ENCODE peak calls at places on chromosome 18, in seven cellular contexts. One of them, this sample, is unnamed.

GRCh38 chr18:37019157-37019571 is 190.2 kb downstream of the KIAA1328 start:
- DNase-seq in cardiac fibroblast: peak; percentile 15
- DNase-seq in choroid plexus epithelial cell: peak; percentile 58
- DNase-seq in sigmoid colon: no peak
- DNase-seq in right lobe of liver: no peak
- DNase-seq in HCT116: no peak
- DNase-seq in IMR-90: peak; percentile 11
- DNase-seq in this sample: peak; percentile 59

GRCh38 chr18:12373032-12373770 is 3.8 kb downstream of the AFG3L2 start:
- DNase-seq in cardiac fibroblast: peak; percentile 56
- DNase-seq in choroid plexus epithelial cell: peak; percentile 47
- DNase-seq in sigmoid colon: no peak
- DNase-seq in right lobe of liver: no peak
- DNase-seq in HCT116: no peak
- DNase-seq in IMR-90: no peak
- DNase-seq in this sample: no peak

GRCh38 chr18:9117980-9118841 is 15.7 kb downstream of the NDUFV2 start:
- DNase-seq in cardiac fibroblast: peak; percentile 62
- DNase-seq in choroid plexus epithelial cell: no peak
- DNase-seq in sigmoid colon: no peak
- DNase-seq in right lobe of liver: no peak
- DNase-seq in HCT116: no peak
- DNase-seq in IMR-90: no peak
- DNase-seq in this sample: peak; percentile 44

GRCh38 chr18:44051088-44051487 is 629.6 kb upstream of the SETBP1 start:
- DNase-seq in cardiac fibroblast: no peak
- DNase-seq in choroid plexus epithelial cell: no peak
- DNase-seq in sigmoid colon: no peak
- DNase-seq in right lobe of liver: no peak
- DNase-seq in HCT116: no peak
- DNase-seq in IMR-90: no peak
- DNase-seq in this sample: no peak

GRCh38 chr18:58221060-58221725 is 177.2 kb downstream of the NEDD4L start:
- DNase-seq in cardiac fibroblast: peak; percentile 42
- DNase-seq in choroid plexus epithelial cell: peak; percentile 91
- DNase-seq in sigmoid colon: no peak
- DNase-seq in right lobe of liver: no peak
- DNase-seq in HCT116: peak; percentile 90
- DNase-seq in IMR-90: peak; percentile 53
- DNase-seq in this sample: peak; percentile 93

GRCh38 chr18:58625839-58626238 is 3.1 kb downstream of the ALPK2 start:
- DNase-seq in cardiac fibroblast: no peak
- DNase-seq in choroid plexus epithelial cell: no peak
- DNase-seq in sigmoid colon: no peak
- DNase-seq in right lobe of liver: no peak
- DNase-seq in HCT116: no peak
- DNase-seq in IMR-90: no peak
- DNase-seq in this sample: no peak

GRCh38 chr18:49562481-49563129 is 748 bp downstream of the LIPG start:
- DNase-seq in cardiac fibroblast: peak; percentile 43
- DNase-seq in choroid plexus epithelial cell: peak; percentile 31
- DNase-seq in sigmoid colon: no peak
- DNase-seq in right lobe of liver: no peak
- DNase-seq in HCT116: no peak
- DNase-seq in IMR-90: no peak
- DNase-seq in this sample: peak; percentile 47

GRCh38 chr18:54004828-54005227 is 219.6 kb downstream of the MBD2 start:
- DNase-seq in cardiac fibroblast: peak; percentile 13
- DNase-seq in choroid plexus epithelial cell: peak; percentile 73
- DNase-seq in sigmoid colon: no peak
- DNase-seq in right lobe of liver: no peak
- DNase-seq in HCT116: no peak
- DNase-seq in IMR-90: no peak
- DNase-seq in this sample: peak; percentile 43

GRCh38 chr18:36706313-36706881 is 122.4 kb downstream of the TPGS2 start:
- DNase-seq in cardiac fibroblast: no peak
- DNase-seq in choroid plexus epithelial cell: no peak
- DNase-seq in sigmoid colon: no peak
- DNase-seq in right lobe of liver: no peak
- DNase-seq in HCT116: no peak
- DNase-seq in IMR-90: peak; percentile 29
- DNase-seq in this sample: no peak

GRCh38 chr18:53944721-53945120 is 279.7 kb downstream of the MBD2 start:
- DNase-seq in cardiac fibroblast: no peak
- DNase-seq in choroid plexus epithelial cell: no peak
- DNase-seq in sigmoid colon: no peak
- DNase-seq in right lobe of liver: no peak
- DNase-seq in HCT116: no peak
- DNase-seq in IMR-90: no peak
- DNase-seq in this sample: peak; percentile 22

GRCh38 chr18:68316636-68317035 is 398.3 kb downstream of the TMX3 start:
- DNase-seq in cardiac fibroblast: peak; percentile 24
- DNase-seq in choroid plexus epithelial cell: peak; percentile 55
- DNase-seq in sigmoid colon: no peak
- DNase-seq in right lobe of liver: no peak
- DNase-seq in HCT116: no peak
- DNase-seq in IMR-90: peak; percentile 28
- DNase-seq in this sample: peak; percentile 21

GRCh38 chr18:22422909-22423548 is 5.3 kb upstream of the CTAGE1 start:
- DNase-seq in cardiac fibroblast: peak; percentile 84
- DNase-seq in choroid plexus epithelial cell: peak; percentile 20
- DNase-seq in sigmoid colon: no peak
- DNase-seq in right lobe of liver: peak; percentile 88
- DNase-seq in HCT116: no peak
- DNase-seq in IMR-90: peak; percentile 87
- DNase-seq in this sample: no peak

GRCh38 chr18:79914614-79915160 is 36.8 kb downstream of the SLC66A2 start:
- DNase-seq in cardiac fibroblast: no peak
- DNase-seq in choroid plexus epithelial cell: no peak
- DNase-seq in sigmoid colon: no peak
- DNase-seq in right lobe of liver: no peak
- DNase-seq in HCT116: no peak
- DNase-seq in IMR-90: no peak
- DNase-seq in this sample: no peak

GRCh38 chr18:78611201-78611800 is 368.3 kb upstream of the SALL3 start:
- DNase-seq in cardiac fibroblast: no peak
- DNase-seq in choroid plexus epithelial cell: no peak
- DNase-seq in sigmoid colon: no peak
- DNase-seq in right lobe of liver: no peak
- DNase-seq in HCT116: no peak
- DNase-seq in IMR-90: no peak
- DNase-seq in this sample: no peak

GRCh38 chr18:67516432-67517223 is at the start of gene DSEL:
- DNase-seq in cardiac fibroblast: peak; percentile 98
- DNase-seq in choroid plexus epithelial cell: peak; percentile 98
- DNase-seq in sigmoid colon: peak; percentile 99
- DNase-seq in right lobe of liver: peak; percentile 99
- DNase-seq in HCT116: no peak
- DNase-seq in IMR-90: peak; percentile 94
- DNase-seq in this sample: peak; percentile 94

GRCh38 chr18:13627639-13628038 is 98.7 kb downstream of the FAM210A start:
- DNase-seq in cardiac fibroblast: no peak
- DNase-seq in choroid plexus epithelial cell: no peak
- DNase-seq in sigmoid colon: no peak
- DNase-seq in right lobe of liver: no peak
- DNase-seq in HCT116: no peak
- DNase-seq in IMR-90: no peak
- DNase-seq in this sample: no peak

GRCh38 chr18:48777737-48778111 is 173.0 kb downstream of the SMAD7 start:
- DNase-seq in cardiac fibroblast: peak; percentile 28
- DNase-seq in choroid plexus epithelial cell: peak; percentile 77
- DNase-seq in sigmoid colon: no peak
- DNase-seq in right lobe of liver: no peak
- DNase-seq in HCT116: no peak
- DNase-seq in IMR-90: no peak
- DNase-seq in this sample: peak; percentile 57

GRCh38 chr18:46224181-46224775 is 120.1 kb downstream of the HAUS1 start:
- DNase-seq in cardiac fibroblast: no peak
- DNase-seq in choroid plexus epithelial cell: peak; percentile 25
- DNase-seq in sigmoid colon: no peak
- DNase-seq in right lobe of liver: no peak
- DNase-seq in HCT116: no peak
- DNase-seq in IMR-90: no peak
- DNase-seq in this sample: no peak

GRCh38 chr18:35581555-35582309 is at the start of gene GALNT1:
- DNase-seq in cardiac fibroblast: peak; percentile 26
- DNase-seq in choroid plexus epithelial cell: no peak
- DNase-seq in sigmoid colon: no peak
- DNase-seq in right lobe of liver: peak; percentile 60
- DNase-seq in HCT116: no peak
- DNase-seq in IMR-90: peak; percentile 4
- DNase-seq in this sample: peak; percentile 17

GRCh38 chr18:47754311-47755101 is 176.0 kb downstream of the SMAD2 start:
- DNase-seq in cardiac fibroblast: no peak
- DNase-seq in choroid plexus epithelial cell: peak; percentile 13
- DNase-seq in sigmoid colon: no peak
- DNase-seq in right lobe of liver: no peak
- DNase-seq in HCT116: peak; percentile 37
- DNase-seq in IMR-90: no peak
- DNase-seq in this sample: peak; percentile 45

GRCh38 chr18:9025104-9025838 is 77.2 kb upstream of the NDUFV2 start:
- DNase-seq in cardiac fibroblast: no peak
- DNase-seq in choroid plexus epithelial cell: no peak
- DNase-seq in sigmoid colon: no peak
- DNase-seq in right lobe of liver: no peak
- DNase-seq in HCT116: peak; percentile 89
- DNase-seq in IMR-90: peak; percentile 81
- DNase-seq in this sample: peak; percentile 19

GRCh38 chr18:3447895-3448844 is 1.8 kb upstream of the TGIF1 start:
- DNase-seq in cardiac fibroblast: peak; percentile 99
- DNase-seq in choroid plexus epithelial cell: peak; percentile 99
- DNase-seq in sigmoid colon: peak; percentile 98
- DNase-seq in right lobe of liver: peak; percentile 98
- DNase-seq in HCT116: peak; percentile 92
- DNase-seq in IMR-90: peak; percentile 96
- DNase-seq in this sample: peak; percentile 98
- TF ChIP-seq CTCF in cardiac fibroblast: no peak
- TF ChIP-seq CTCF in choroid plexus epithelial cell: peak; percentile 29
- TF ChIP-seq CTCF in sigmoid colon: no peak
- TF ChIP-seq CTCF in right lobe of liver: no peak
- TF ChIP-seq CTCF in HCT116: no peak
- TF ChIP-seq CTCF in IMR-90: peak; percentile 24
- TF ChIP-seq CTCF in this sample: no peak

DNA sequence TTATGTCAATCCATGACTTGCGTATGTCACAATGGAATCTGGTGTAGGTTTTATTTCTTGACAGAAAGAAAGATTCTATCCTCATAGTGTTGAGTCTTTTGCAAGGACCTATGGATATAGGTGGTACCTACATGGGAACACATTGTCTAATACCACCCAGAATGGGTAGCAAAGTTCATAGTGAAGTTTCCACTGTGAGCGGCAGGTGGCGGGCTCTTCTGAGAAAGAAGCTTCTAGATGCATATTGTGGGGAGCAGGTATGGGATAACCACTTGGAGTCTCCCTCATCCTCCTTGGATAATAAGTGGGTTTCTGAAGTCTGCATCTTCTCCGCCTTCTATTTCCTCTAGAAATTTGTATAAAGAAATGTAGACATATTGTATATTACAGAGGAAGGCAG is 44.9 kb downstream of the LINC00305 start:
- DNase-seq in cardiac fibroblast: no peak
- DNase-seq in choroid plexus epithelial cell: peak; percentile 4
- DNase-seq in sigmoid colon: no peak
- DNase-seq in right lobe of liver: no peak
- DNase-seq in HCT116: no peak
- DNase-seq in IMR-90: no peak
- DNase-seq in this sample: no peak
- TF ChIP-seq CTCF in cardiac fibroblast: no peak
- TF ChIP-seq CTCF in choroid plexus epithelial cell: peak; percentile 21
- TF ChIP-seq CTCF in sigmoid colon: no peak
- TF ChIP-seq CTCF in right lobe of liver: no peak
- TF ChIP-seq CTCF in HCT116: peak; percentile 40
- TF ChIP-seq CTCF in IMR-90: no peak
- TF ChIP-seq CTCF in this sample: no peak

GRCh38 chr18:38367473-38367872 is 801.9 kb upstream of the CELF4 start:
- DNase-seq in cardiac fibroblast: no peak
- DNase-seq in choroid plexus epithelial cell: no peak
- DNase-seq in sigmoid colon: no peak
- DNase-seq in right lobe of liver: no peak
- DNase-seq in HCT116: no peak
- DNase-seq in IMR-90: no peak
- DNase-seq in this sample: no peak
- TF ChIP-seq CTCF in cardiac fibroblast: no peak
- TF ChIP-seq CTCF in choroid plexus epithelial cell: no peak
- TF ChIP-seq CTCF in sigmoid colon: no peak
- TF ChIP-seq CTCF in right lobe of liver: no peak
- TF ChIP-seq CTCF in HCT116: no peak
- TF ChIP-seq CTCF in IMR-90: no peak
- TF ChIP-seq CTCF in this sample: no peak

GRCh38 chr18:50722311-50722710 is 97.5 kb downstream of the MRO start:
- DNase-seq in cardiac fibroblast: no peak
- DNase-seq in choroid plexus epithelial cell: no peak
- DNase-seq in sigmoid colon: no peak
- DNase-seq in right lobe of liver: no peak
- DNase-seq in HCT116: no peak
- DNase-seq in IMR-90: no peak
- DNase-seq in this sample: no peak
- TF ChIP-seq CTCF in cardiac fibroblast: no peak
- TF ChIP-seq CTCF in choroid plexus epithelial cell: no peak
- TF ChIP-seq CTCF in sigmoid colon: no peak
- TF ChIP-seq CTCF in right lobe of liver: no peak
- TF ChIP-seq CTCF in HCT116: no peak
- TF ChIP-seq CTCF in IMR-90: no peak
- TF ChIP-seq CTCF in this sample: no peak